ENCODE peak calls at places on chromosomes 7 and 10, in eight cellular contexts. One of them, this sample, is unnamed.

GRCh38 chr7:2553831-2554581 is 1.3 kb downstream of the BRAT1 start:
- DNase-seq in fibroblast of pulmonary artery: no peak
- DNase-seq in lower lobe of right lung: peak; percentile 39
- DNase-seq in nephron progenitor cell: no peak
- DNase-seq in lower leg skin: no peak
- DNase-seq in brain microvascular endothelial cell: no peak
- DNase-seq in sigmoid colon: peak; percentile 65
- DNase-seq in AG09309: no peak
- DNase-seq in this sample: no peak

GRCh38 chr10:98664329-98665042 is 217.8 kb upstream of the HPS1 start:
- DNase-seq in fibroblast of pulmonary artery: peak; percentile 48
- DNase-seq in AG09309: no peak
- DNase-seq in nephron progenitor cell: no peak
- DNase-seq in sigmoid colon: no peak
- DNase-seq in lower leg skin: no peak
- DNase-seq in lower lobe of right lung: no peak
- DNase-seq in brain microvascular endothelial cell: peak; percentile 25
- DNase-seq in this sample: peak; percentile 1

GRCh38 chr10:122853665-122854313 is 8.1 kb upstream of the CUZD1 start:
- DNase-seq in sigmoid colon: no peak
- DNase-seq in lower leg skin: no peak
- DNase-seq in AG09309: no peak
- DNase-seq in fibroblast of pulmonary artery: no peak
- DNase-seq in brain microvascular endothelial cell: no peak
- DNase-seq in nephron progenitor cell: no peak
- DNase-seq in lower lobe of right lung: no peak
- DNase-seq in this sample: no peak

GRCh38 chr7:52825611-52826010 is 209.8 kb upstream of the POM121L12 start:
- DNase-seq in sigmoid colon: no peak
- DNase-seq in lower lobe of right lung: no peak
- DNase-seq in lower leg skin: no peak
- DNase-seq in nephron progenitor cell: no peak
- DNase-seq in AG09309: no peak
- DNase-seq in brain microvascular endothelial cell: no peak
- DNase-seq in fibroblast of pulmonary artery: no peak
- DNase-seq in this sample: no peak

GRCh38 chr7:23405240-23405618 is 65.1 kb downstream of the IGF2BP3 start:
- DNase-seq in sigmoid colon: no peak
- DNase-seq in lower leg skin: no peak
- DNase-seq in lower lobe of right lung: no peak
- DNase-seq in nephron progenitor cell: no peak
- DNase-seq in AG09309: no peak
- DNase-seq in fibroblast of pulmonary artery: no peak
- DNase-seq in brain microvascular endothelial cell: no peak
- DNase-seq in this sample: no peak

GRCh38 chr10:128993443-128993842 is 473.6 kb upstream of the MGMT start:
- DNase-seq in fibroblast of pulmonary artery: no peak
- DNase-seq in lower lobe of right lung: no peak
- DNase-seq in AG09309: no peak
- DNase-seq in brain microvascular endothelial cell: no peak
- DNase-seq in nephron progenitor cell: no peak
- DNase-seq in sigmoid colon: no peak
- DNase-seq in lower leg skin: no peak
- DNase-seq in this sample: no peak

GRCh38 chr7:155169081-155169480 is 99.0 kb downstream of the HTR5A start:
- DNase-seq in brain microvascular endothelial cell: no peak
- DNase-seq in AG09309: no peak
- DNase-seq in lower lobe of right lung: no peak
- DNase-seq in lower leg skin: no peak
- DNase-seq in nephron progenitor cell: no peak
- DNase-seq in fibroblast of pulmonary artery: no peak
- DNase-seq in sigmoid colon: no peak
- DNase-seq in this sample: no peak

GRCh38 chr7:130365511-130366441 is 14.5 kb upstream of the CPA1 start:
- DNase-seq in AG09309: no peak
- DNase-seq in sigmoid colon: peak; percentile 81
- DNase-seq in brain microvascular endothelial cell: no peak
- DNase-seq in fibroblast of pulmonary artery: peak; percentile 48
- DNase-seq in lower lobe of right lung: no peak
- DNase-seq in nephron progenitor cell: peak; percentile 45
- DNase-seq in lower leg skin: no peak
- DNase-seq in this sample: peak; percentile 97

GRCh38 chr7:4302203-4302905 is 379.7 kb upstream of the FOXK1 start:
- DNase-seq in AG09309: no peak
- DNase-seq in brain microvascular endothelial cell: no peak
- DNase-seq in lower lobe of right lung: no peak
- DNase-seq in sigmoid colon: no peak
- DNase-seq in lower leg skin: no peak
- DNase-seq in nephron progenitor cell: no peak
- DNase-seq in fibroblast of pulmonary artery: no peak
- DNase-seq in this sample: no peak

GRCh38 chr7:19030280-19030679 is 87.2 kb downstream of the TWIST1 start:
- DNase-seq in lower lobe of right lung: no peak
- DNase-seq in sigmoid colon: no peak
- DNase-seq in lower leg skin: no peak
- DNase-seq in AG09309: peak; percentile 70
- DNase-seq in nephron progenitor cell: no peak
- DNase-seq in fibroblast of pulmonary artery: no peak
- DNase-seq in brain microvascular endothelial cell: no peak
- DNase-seq in this sample: no peak

GRCh38 chr10:113108180-113108835 is 158.3 kb downstream of the TCF7L2 start:
- DNase-seq in lower leg skin: no peak
- DNase-seq in nephron progenitor cell: peak; percentile 63
- DNase-seq in sigmoid colon: no peak
- DNase-seq in lower lobe of right lung: peak; percentile 60
- DNase-seq in fibroblast of pulmonary artery: no peak
- DNase-seq in brain microvascular endothelial cell: no peak
- DNase-seq in AG09309: no peak
- DNase-seq in this sample: no peak

DNA sequence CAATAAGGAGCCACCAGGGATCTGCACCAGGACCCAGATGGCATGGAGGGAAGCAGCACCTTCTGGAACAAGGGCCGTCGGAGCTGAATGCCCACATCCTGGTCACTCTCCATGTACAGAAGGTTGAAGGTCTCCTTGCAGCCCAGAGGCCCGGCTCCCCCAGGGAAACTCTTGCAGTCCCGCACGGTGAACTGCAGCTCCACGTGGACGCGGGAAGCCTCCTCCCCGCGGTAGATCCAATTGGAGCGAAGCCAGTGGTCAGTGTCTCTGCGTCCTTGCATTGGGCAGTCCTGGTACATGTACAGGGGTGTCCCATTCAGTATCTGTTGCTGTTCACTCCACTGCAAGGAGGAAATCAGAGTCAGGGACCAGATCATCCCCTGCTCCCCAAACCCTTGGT is 7.4 kb downstream of the EPHA1 start:
- DNase-seq in lower leg skin: no peak
- DNase-seq in sigmoid colon: no peak
- DNase-seq in lower lobe of right lung: no peak
- DNase-seq in fibroblast of pulmonary artery: no peak
- DNase-seq in nephron progenitor cell: no peak
- DNase-seq in AG09309: no peak
- DNase-seq in brain microvascular endothelial cell: no peak
- DNase-seq in this sample: no peak
- TF ChIP-seq CTCF in lower leg skin: no peak
- TF ChIP-seq CTCF in sigmoid colon: no peak
- TF ChIP-seq CTCF in lower lobe of right lung: no peak
- TF ChIP-seq CTCF in fibroblast of pulmonary artery: no peak
- TF ChIP-seq CTCF in nephron progenitor cell: no peak
- TF ChIP-seq CTCF in AG09309: no peak
- TF ChIP-seq CTCF in brain microvascular endothelial cell: no peak
- TF ChIP-seq CTCF in this sample: no peak

GRCh38 chr10:84176351-84176750 is 2.8 kb downstream of the GPR15LG start:
- DNase-seq in sigmoid colon: no peak
- DNase-seq in lower leg skin: no peak
- DNase-seq in brain microvascular endothelial cell: no peak
- DNase-seq in lower lobe of right lung: no peak
- DNase-seq in nephron progenitor cell: no peak
- DNase-seq in fibroblast of pulmonary artery: no peak
- DNase-seq in AG09309: no peak
- DNase-seq in this sample: no peak

GRCh38 chr10:84178387-84178697 is 4.7 kb downstream of the GPR15LG start:
- DNase-seq in lower leg skin: no peak
- DNase-seq in sigmoid colon: no peak
- DNase-seq in AG09309: no peak
- DNase-seq in fibroblast of pulmonary artery: no peak
- DNase-seq in nephron progenitor cell: no peak
- DNase-seq in brain microvascular endothelial cell: no peak
- DNase-seq in lower lobe of right lung: no peak
- DNase-seq in this sample: no peak

GRCh38 chr10:84177541-84178386 is 4.2 kb downstream of the GPR15LG start:
- DNase-seq in nephron progenitor cell: no peak
- DNase-seq in sigmoid colon: no peak
- DNase-seq in lower lobe of right lung: no peak
- DNase-seq in fibroblast of pulmonary artery: no peak
- DNase-seq in lower leg skin: no peak
- DNase-seq in brain microvascular endothelial cell: no peak
- DNase-seq in AG09309: no peak
- DNase-seq in this sample: no peak

GRCh38 chr10:84175436-84175835 is 1.8 kb downstream of the GPR15LG start:
- DNase-seq in nephron progenitor cell: no peak
- DNase-seq in brain microvascular endothelial cell: no peak
- DNase-seq in lower leg skin: no peak
- DNase-seq in lower lobe of right lung: no peak
- DNase-seq in AG09309: no peak
- DNase-seq in fibroblast of pulmonary artery: no peak
- DNase-seq in sigmoid colon: no peak
- DNase-seq in this sample: no peak

DNA sequence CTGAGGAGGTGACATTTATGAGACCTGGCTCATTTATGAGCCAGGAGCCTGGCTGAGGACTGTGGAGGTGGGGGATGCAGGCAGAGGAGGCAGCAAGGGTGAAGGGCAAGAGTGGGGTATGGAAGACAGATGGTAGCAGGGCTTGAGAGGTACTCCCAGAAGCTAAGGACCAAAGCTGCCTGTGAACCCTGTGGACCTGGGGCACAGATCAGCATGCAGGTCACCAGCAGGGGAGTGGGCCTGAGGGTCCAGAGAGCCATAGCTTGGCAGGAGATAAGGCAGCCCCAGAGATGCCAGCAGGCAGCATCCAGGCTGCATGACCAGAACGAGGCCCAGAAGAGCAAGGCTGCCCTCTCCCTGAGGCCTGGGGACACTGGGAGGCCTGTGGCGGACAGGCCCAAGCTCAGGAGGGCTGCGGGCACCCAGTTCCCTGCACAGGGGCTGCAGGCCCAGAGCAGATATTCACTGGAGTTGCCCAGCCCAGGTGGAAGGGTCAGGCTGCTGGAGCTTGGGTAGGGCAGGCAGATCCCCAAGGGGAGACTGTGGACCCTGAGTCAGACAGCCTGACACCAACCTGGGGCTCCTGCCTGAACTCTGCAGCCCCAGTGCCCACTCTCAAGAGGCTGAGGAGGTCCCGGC is 3.4 kb downstream of the GPR15LG start:
- DNase-seq in brain microvascular endothelial cell: no peak
- DNase-seq in fibroblast of pulmonary artery: no peak
- DNase-seq in lower lobe of right lung: no peak
- DNase-seq in lower leg skin: no peak
- DNase-seq in AG09309: no peak
- DNase-seq in nephron progenitor cell: no peak
- DNase-seq in sigmoid colon: no peak
- DNase-seq in this sample: no peak
- TF ChIP-seq CTCF in brain microvascular endothelial cell: no peak
- TF ChIP-seq CTCF in fibroblast of pulmonary artery: no peak
- TF ChIP-seq CTCF in lower lobe of right lung: no peak
- TF ChIP-seq CTCF in lower leg skin: no peak
- TF ChIP-seq CTCF in AG09309: no peak
- TF ChIP-seq CTCF in nephron progenitor cell: no peak
- TF ChIP-seq CTCF in sigmoid colon: no peak
- TF ChIP-seq CTCF in this sample: no peak

DNA sequence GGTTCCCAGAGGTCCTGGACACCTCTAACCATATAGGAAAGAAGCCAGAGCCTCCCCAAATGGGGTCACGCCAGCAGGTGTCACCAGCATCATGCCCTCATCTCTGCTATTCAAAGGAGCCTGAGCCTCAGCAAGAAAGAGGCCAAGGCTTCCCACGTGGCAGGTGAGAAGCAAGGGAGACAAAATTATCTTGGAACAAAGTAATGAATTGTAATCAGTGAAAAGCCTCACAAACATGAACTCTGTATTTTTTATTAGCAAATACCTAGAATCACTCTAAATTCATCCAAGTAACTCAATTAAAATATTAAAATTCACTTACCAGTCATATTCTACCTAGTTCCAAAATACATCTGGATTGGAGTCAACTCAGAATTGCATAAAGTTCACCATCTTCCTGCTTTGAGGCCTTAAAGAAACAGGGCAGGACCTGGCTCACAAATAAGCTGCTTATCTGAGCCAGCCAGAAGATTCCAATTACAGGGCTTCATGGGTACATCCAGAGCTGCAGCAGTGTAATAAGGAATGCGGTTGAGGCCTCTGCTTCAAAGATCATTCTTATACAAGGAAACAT is 68.7 kb downstream of the SGMS1 start:
- DNase-seq in brain microvascular endothelial cell: peak; percentile 43
- DNase-seq in lower lobe of right lung: no peak
- DNase-seq in nephron progenitor cell: no peak
- DNase-seq in AG09309: peak; percentile 62
- DNase-seq in sigmoid colon: no peak
- DNase-seq in fibroblast of pulmonary artery: peak; percentile 65
- DNase-seq in lower leg skin: no peak
- DNase-seq in this sample: no peak
- TF ChIP-seq CTCF in brain microvascular endothelial cell: peak; percentile 6
- TF ChIP-seq CTCF in lower lobe of right lung: no peak
- TF ChIP-seq CTCF in nephron progenitor cell: no peak
- TF ChIP-seq CTCF in AG09309: no peak
- TF ChIP-seq CTCF in sigmoid colon: no peak
- TF ChIP-seq CTCF in fibroblast of pulmonary artery: no peak
- TF ChIP-seq CTCF in lower leg skin: no peak
- TF ChIP-seq CTCF in this sample: no peak

GRCh38 chr7:116582806-116583444 is 58.1 kb downstream of the CAV1 start:
- DNase-seq in fibroblast of pulmonary artery: peak; percentile 69
- DNase-seq in nephron progenitor cell: no peak
- DNase-seq in lower lobe of right lung: no peak
- DNase-seq in brain microvascular endothelial cell: peak; percentile 89
- DNase-seq in sigmoid colon: no peak
- DNase-seq in lower leg skin: no peak
- DNase-seq in AG09309: peak; percentile 85
- DNase-seq in this sample: no peak

GRCh38 chr7:116584721-116585120 is 59.9 kb downstream of the CAV1 start:
- DNase-seq in sigmoid colon: no peak
- DNase-seq in AG09309: no peak
- DNase-seq in nephron progenitor cell: no peak
- DNase-seq in fibroblast of pulmonary artery: no peak
- DNase-seq in brain microvascular endothelial cell: no peak
- DNase-seq in lower leg skin: no peak
- DNase-seq in lower lobe of right lung: no peak
- DNase-seq in this sample: no peak

GRCh38 chr7:116583653-116584052 is 58.8 kb downstream of the CAV1 start:
- DNase-seq in lower lobe of right lung: no peak
- DNase-seq in sigmoid colon: no peak
- DNase-seq in fibroblast of pulmonary artery: no peak
- DNase-seq in lower leg skin: no peak
- DNase-seq in brain microvascular endothelial cell: no peak
- DNase-seq in AG09309: no peak
- DNase-seq in nephron progenitor cell: no peak
- DNase-seq in this sample: no peak

GRCh38 chr7:116579835-116580234 is 55.0 kb downstream of the CAV1 start:
- DNase-seq in brain microvascular endothelial cell: no peak
- DNase-seq in lower leg skin: no peak
- DNase-seq in sigmoid colon: no peak
- DNase-seq in nephron progenitor cell: no peak
- DNase-seq in AG09309: no peak
- DNase-seq in fibroblast of pulmonary artery: no peak
- DNase-seq in lower lobe of right lung: no peak
- DNase-seq in this sample: no peak

GRCh38 chr7:116582164-116582732 is 57.4 kb downstream of the CAV1 start:
- DNase-seq in sigmoid colon: no peak
- DNase-seq in nephron progenitor cell: no peak
- DNase-seq in lower leg skin: no peak
- DNase-seq in fibroblast of pulmonary artery: peak; percentile 72
- DNase-seq in brain microvascular endothelial cell: peak; percentile 61
- DNase-seq in lower lobe of right lung: no peak
- DNase-seq in AG09309: no peak
- DNase-seq in this sample: no peak
- TF ChIP-seq CTCF in sigmoid colon: no peak
- TF ChIP-seq CTCF in nephron progenitor cell: no peak
- TF ChIP-seq CTCF in lower leg skin: no peak
- TF ChIP-seq CTCF in fibroblast of pulmonary artery: peak; percentile 56
- TF ChIP-seq CTCF in brain microvascular endothelial cell: peak; percentile 78
- TF ChIP-seq CTCF in lower lobe of right lung: no peak
- TF ChIP-seq CTCF in AG09309: peak; percentile 51
- TF ChIP-seq CTCF in this sample: peak; percentile 56

This sample was measured in astrocyte of the cerebellum.